ENCODE peak calls at places on chromosomes 4 and X, in seven cellular contexts. One of them, this sample, is unnamed. For H3K9me3, the result is how much of the 10 kb centered on the place peaks cover.

GRCh38 chr4:164706675-164707074 is 47.3 kb upstream of the SMIM31 start:
- DNase-seq in cardiac muscle cell: no peak
- DNase-seq in lower lobe of right lung: no peak
- DNase-seq in IMR-90: no peak
- DNase-seq in sigmoid colon: no peak
- DNase-seq in heart right ventricle: no peak
- DNase-seq in A673: no peak
- DNase-seq in this sample: no peak

GRCh38 chrX:29841750-29842149 is 373.6 kb upstream of the MAGEB2 start:
- DNase-seq in A673: peak
- DNase-seq in sigmoid colon: no peak
- DNase-seq in lower lobe of right lung: no peak
- DNase-seq in IMR-90: peak
- DNase-seq in heart right ventricle: no peak
- DNase-seq in cardiac muscle cell: peak
- DNase-seq in this sample: no peak

GRCh38 chrX:115892787-115893671 is 277.5 kb upstream of the AGTR2 start:
- DNase-seq in heart right ventricle: no peak
- DNase-seq in IMR-90: peak
- DNase-seq in A673: peak
- DNase-seq in lower lobe of right lung: no peak
- DNase-seq in sigmoid colon: peak
- DNase-seq in cardiac muscle cell: peak
- DNase-seq in this sample: peak

GRCh38 chr4:149735796-149736195 is 79.8 kb downstream of the IQCM start:
- DNase-seq in lower lobe of right lung: no peak
- DNase-seq in sigmoid colon: no peak
- DNase-seq in A673: peak
- DNase-seq in heart right ventricle: no peak
- DNase-seq in IMR-90: peak
- DNase-seq in cardiac muscle cell: peak
- DNase-seq in this sample: no peak

GRCh38 chr4:156594619-156595018 is 377.0 kb downstream of the PDGFC start:
- DNase-seq in cardiac muscle cell: peak
- DNase-seq in A673: peak
- DNase-seq in lower lobe of right lung: peak
- DNase-seq in IMR-90: no peak
- DNase-seq in heart right ventricle: peak
- DNase-seq in sigmoid colon: peak
- DNase-seq in this sample: peak

GRCh38 chr4:72112514-72113156 is 80.8 kb downstream of the NPFFR2 start:
- DNase-seq in IMR-90: peak
- DNase-seq in heart right ventricle: no peak
- DNase-seq in sigmoid colon: no peak
- DNase-seq in cardiac muscle cell: peak
- DNase-seq in lower lobe of right lung: no peak
- DNase-seq in A673: peak
- DNase-seq in this sample: no peak

GRCh38 chr4:77156533-77156911 is 485 bp upstream of the CCNG2 start:
- DNase-seq in heart right ventricle: peak
- DNase-seq in lower lobe of right lung: peak
- DNase-seq in IMR-90: peak
- DNase-seq in A673: peak
- DNase-seq in cardiac muscle cell: peak
- DNase-seq in sigmoid colon: peak
- DNase-seq in this sample: peak

GRCh38 chr4:153809307-153809706 is 20.4 kb upstream of the SFRP2 start:
- DNase-seq in cardiac muscle cell: no peak
- DNase-seq in A673: no peak
- DNase-seq in sigmoid colon: no peak
- DNase-seq in lower lobe of right lung: no peak
- DNase-seq in heart right ventricle: no peak
- DNase-seq in IMR-90: no peak
- DNase-seq in this sample: no peak

GRCh38 chr4:77044458-77045124 is 31.2 kb downstream of the CCNI start:
- DNase-seq in IMR-90: peak
- DNase-seq in lower lobe of right lung: no peak
- DNase-seq in A673: peak
- DNase-seq in cardiac muscle cell: peak
- DNase-seq in heart right ventricle: no peak
- DNase-seq in sigmoid colon: no peak
- DNase-seq in this sample: no peak

GRCh38 chr4:83109480-83110221 is 4.9 kb downstream of the PLAC8 start:
- DNase-seq in A673: peak
- DNase-seq in sigmoid colon: peak
- DNase-seq in lower lobe of right lung: peak
- DNase-seq in heart right ventricle: no peak
- DNase-seq in IMR-90: peak
- DNase-seq in cardiac muscle cell: peak
- DNase-seq in this sample: peak

GRCh38 chr4:2462992-2463762 is 5.7 kb upstream of the RNF4 start:
- DNase-seq in heart right ventricle: no peak
- DNase-seq in A673: no peak
- DNase-seq in IMR-90: no peak
- DNase-seq in lower lobe of right lung: no peak
- DNase-seq in cardiac muscle cell: peak
- DNase-seq in sigmoid colon: no peak
- DNase-seq in this sample: no peak
- TF ChIP-seq CTCF in heart right ventricle: no peak
- TF ChIP-seq CTCF in A673: no peak
- TF ChIP-seq CTCF in IMR-90: no peak
- TF ChIP-seq CTCF in lower lobe of right lung: peak
- TF ChIP-seq CTCF in cardiac muscle cell: no peak
- TF ChIP-seq CTCF in sigmoid colon: peak
- TF ChIP-seq CTCF in this sample: no peak

DNA sequence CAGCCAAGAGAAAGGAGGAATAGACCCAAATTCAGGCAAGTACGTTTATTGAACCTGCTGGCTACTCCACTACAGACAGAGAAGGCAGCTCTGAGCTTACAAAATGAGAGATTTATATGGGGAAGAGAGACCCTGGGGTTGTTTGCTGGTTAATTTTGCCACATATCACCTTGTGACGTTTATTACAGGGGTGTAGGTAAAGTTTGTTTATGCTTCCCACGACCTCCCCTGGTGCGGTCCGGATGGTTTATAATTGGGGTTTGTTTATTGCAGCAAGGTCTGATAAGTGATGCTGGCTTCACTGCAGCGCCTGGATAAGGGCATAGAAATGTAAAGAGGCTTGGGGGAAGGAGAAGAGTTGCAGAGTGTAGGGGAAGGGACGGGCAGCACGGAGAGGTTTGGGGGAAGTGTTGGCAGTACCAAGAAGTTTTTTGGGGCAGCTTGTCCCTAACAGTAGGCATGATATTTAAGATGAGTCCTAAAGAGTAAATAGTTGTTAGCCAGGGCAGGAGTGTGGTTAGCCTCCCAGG is 12.6 kb downstream of the BEX1 start:
- DNase-seq in lower lobe of right lung: no peak
- DNase-seq in cardiac muscle cell: no peak
- DNase-seq in heart right ventricle: no peak
- DNase-seq in sigmoid colon: no peak
- DNase-seq in A673: no peak
- DNase-seq in IMR-90: no peak
- DNase-seq in this sample: no peak
- H3K9me3 ChIP-seq in lower lobe of right lung: under half
- H3K9me3 ChIP-seq in cardiac muscle cell: under half
- H3K9me3 ChIP-seq in heart right ventricle: under half
- H3K9me3 ChIP-seq in sigmoid colon: under half
- H3K9me3 ChIP-seq in A673: under half
- H3K9me3 ChIP-seq in IMR-90: under half
- H3K9me3 ChIP-seq in this sample: under half

GRCh38 chr4:8547912-8548730 is 32.1 kb upstream of the GPR78 start:
- DNase-seq in sigmoid colon: no peak
- DNase-seq in lower lobe of right lung: no peak
- DNase-seq in IMR-90: no peak
- DNase-seq in A673: no peak
- DNase-seq in heart right ventricle: no peak
- DNase-seq in cardiac muscle cell: no peak
- DNase-seq in this sample: no peak

GRCh38 chr4:8548731-8549351 is 31.4 kb upstream of the GPR78 start:
- DNase-seq in lower lobe of right lung: no peak
- DNase-seq in cardiac muscle cell: no peak
- DNase-seq in IMR-90: no peak
- DNase-seq in heart right ventricle: no peak
- DNase-seq in A673: no peak
- DNase-seq in sigmoid colon: no peak
- DNase-seq in this sample: no peak

GRCh38 chr4:8547108-8547911 is 32.9 kb upstream of the GPR78 start:
- DNase-seq in lower lobe of right lung: no peak
- DNase-seq in sigmoid colon: no peak
- DNase-seq in A673: no peak
- DNase-seq in IMR-90: peak
- DNase-seq in cardiac muscle cell: peak
- DNase-seq in heart right ventricle: no peak
- DNase-seq in this sample: no peak

GRCh38 chr4:8550691-8551090 is 29.5 kb upstream of the GPR78 start:
- DNase-seq in cardiac muscle cell: no peak
- DNase-seq in sigmoid colon: no peak
- DNase-seq in heart right ventricle: no peak
- DNase-seq in lower lobe of right lung: no peak
- DNase-seq in IMR-90: no peak
- DNase-seq in A673: no peak
- DNase-seq in this sample: no peak

GRCh38 chr4:8549352-8549931 is 30.8 kb upstream of the GPR78 start:
- DNase-seq in sigmoid colon: no peak
- DNase-seq in cardiac muscle cell: no peak
- DNase-seq in heart right ventricle: no peak
- DNase-seq in A673: no peak
- DNase-seq in IMR-90: no peak
- DNase-seq in lower lobe of right lung: no peak
- DNase-seq in this sample: no peak
- TF ChIP-seq CTCF in sigmoid colon: no peak
- TF ChIP-seq CTCF in cardiac muscle cell: no peak
- TF ChIP-seq CTCF in heart right ventricle: no peak
- TF ChIP-seq CTCF in A673: no peak
- TF ChIP-seq CTCF in IMR-90: no peak
- TF ChIP-seq CTCF in lower lobe of right lung: no peak
- TF ChIP-seq CTCF in this sample: no peak

DNA sequence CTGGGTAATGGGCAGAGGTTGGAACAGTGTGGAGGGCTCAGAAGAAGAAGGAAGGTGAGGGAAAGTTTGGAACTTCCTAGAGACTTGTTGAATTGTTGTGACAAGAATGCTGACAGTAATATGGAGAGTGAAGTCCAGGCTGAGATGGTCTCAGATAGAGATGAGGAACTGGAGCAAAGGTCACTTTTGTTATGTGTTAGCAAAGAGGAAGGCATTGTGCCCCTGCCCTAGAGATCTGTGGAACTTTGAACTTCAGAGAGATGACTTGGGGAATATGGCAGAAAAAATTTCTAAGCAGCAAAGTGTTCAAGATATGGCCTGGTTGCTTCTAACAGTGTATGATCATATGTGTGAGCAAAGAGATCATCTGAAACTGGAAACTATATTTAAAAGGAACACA is 37.9 kb upstream of the MSX1 start:
- DNase-seq in heart right ventricle: no peak
- DNase-seq in IMR-90: no peak
- DNase-seq in lower lobe of right lung: no peak
- DNase-seq in sigmoid colon: no peak
- DNase-seq in cardiac muscle cell: no peak
- DNase-seq in A673: no peak
- DNase-seq in this sample: no peak
- H3K9me3 ChIP-seq in heart right ventricle: under half
- H3K9me3 ChIP-seq in IMR-90: under half
- H3K9me3 ChIP-seq in lower lobe of right lung: under half
- H3K9me3 ChIP-seq in sigmoid colon: under half
- H3K9me3 ChIP-seq in cardiac muscle cell: under half
- H3K9me3 ChIP-seq in A673: under half
- H3K9me3 ChIP-seq in this sample: under half

This sample was measured in mucosa of descending colon.